ENCODE peak calls at places on chromosomes 11 and 22, in four cellular contexts. One of them, this sample, is unnamed. For H3K9me3, the result is how much of the 10 kb centered on the place peaks cover.

GRCh38 chr11:114938799-114939198 is 260.5 kb downstream of the NXPE2 start:
- DNase-seq in ovary: no peak
- DNase-seq in body of pancreas: no peak
- DNase-seq in upper lobe of right lung: no peak
- DNase-seq in this sample: no peak

GRCh38 chr11:119470316-119471266 is 47.6 kb upstream of the THY1 start:
- DNase-seq in body of pancreas: no peak
- DNase-seq in upper lobe of right lung: no peak
- DNase-seq in ovary: no peak
- DNase-seq in this sample: peak

GRCh38 chr11:122045181-122045586 is 70.8 kb downstream of the BLID start:
- DNase-seq in ovary: no peak
- DNase-seq in upper lobe of right lung: no peak
- DNase-seq in body of pancreas: no peak
- DNase-seq in this sample: no peak

GRCh38 chr22:29258407-29259252 is 9.2 kb downstream of the RHBDD3 start:
- DNase-seq in ovary: no peak
- DNase-seq in body of pancreas: no peak
- DNase-seq in upper lobe of right lung: no peak
- DNase-seq in this sample: no peak

GRCh38 chr11:94111660-94112059 is 17.0 kb upstream of the PANX1 start:
- DNase-seq in body of pancreas: no peak
- DNase-seq in ovary: no peak
- DNase-seq in upper lobe of right lung: no peak
- DNase-seq in this sample: no peak

GRCh38 chr11:111730031-111730430 is 36.2 kb downstream of the PPP2R1B start:
- DNase-seq in ovary: no peak
- DNase-seq in upper lobe of right lung: no peak
- DNase-seq in body of pancreas: no peak
- DNase-seq in this sample: no peak

GRCh38 chr11:100396281-100396680 is 290.8 kb upstream of the ARHGAP42 start:
- DNase-seq in ovary: no peak
- DNase-seq in body of pancreas: no peak
- DNase-seq in upper lobe of right lung: no peak
- DNase-seq in this sample: no peak

GRCh38 chr11:102843474-102843873 is at the start of gene MMP3:
- DNase-seq in body of pancreas: no peak
- DNase-seq in upper lobe of right lung: no peak
- DNase-seq in ovary: no peak
- DNase-seq in this sample: no peak

GRCh38 chr11:134047586-134047999 is 21.3 kb upstream of the JAM3 start:
- DNase-seq in body of pancreas: peak
- DNase-seq in upper lobe of right lung: peak
- DNase-seq in ovary: peak
- DNase-seq in this sample: no peak

GRCh38 chr22:44325718-44326548 is 13.2 kb upstream of the SHISAL1 start:
- DNase-seq in body of pancreas: no peak
- DNase-seq in upper lobe of right lung: no peak
- DNase-seq in ovary: no peak
- DNase-seq in this sample: no peak

GRCh38 chr11:10728779-10729472 is 22.1 kb upstream of the CTR9 start:
- DNase-seq in body of pancreas: no peak
- DNase-seq in ovary: no peak
- DNase-seq in upper lobe of right lung: no peak
- DNase-seq in this sample: no peak

GRCh38 chr11:128843198-128843766 is 23.8 kb downstream of the KCNJ1 start:
- DNase-seq in body of pancreas: no peak
- DNase-seq in ovary: no peak
- DNase-seq in upper lobe of right lung: no peak
- DNase-seq in this sample: no peak

GRCh38 chr11:8408151-8408930 is 144.7 kb upstream of the LMO1 start:
- DNase-seq in body of pancreas: no peak
- DNase-seq in ovary: no peak
- DNase-seq in upper lobe of right lung: no peak
- DNase-seq in this sample: no peak

GRCh38 chr22:28112548-28113043 is 193.5 kb upstream of the PITPNB start:
- DNase-seq in upper lobe of right lung: no peak
- DNase-seq in body of pancreas: peak
- DNase-seq in ovary: no peak
- DNase-seq in this sample: no peak

GRCh38 chr11:12187399-12187798 is 77.0 kb downstream of the MICAL2 start:
- DNase-seq in upper lobe of right lung: no peak
- DNase-seq in body of pancreas: no peak
- DNase-seq in ovary: no peak
- DNase-seq in this sample: peak

GRCh38 chr22:42644422-42645340 is 4.3 kb upstream of the ATP5MGL start:
- DNase-seq in body of pancreas: peak
- DNase-seq in ovary: peak
- DNase-seq in upper lobe of right lung: peak
- DNase-seq in this sample: peak

GRCh38 chr22:24094966-24095365 is 83.9 kb downstream of the CABIN1 start:
- DNase-seq in body of pancreas: no peak
- DNase-seq in ovary: no peak
- DNase-seq in upper lobe of right lung: peak
- DNase-seq in this sample: peak

GRCh38 chr11:122981388-122982264 is at the start of gene BSX:
- DNase-seq in upper lobe of right lung: peak
- DNase-seq in ovary: no peak
- DNase-seq in body of pancreas: peak
- DNase-seq in this sample: peak

GRCh38 chr11:75100314-75100713 is 3.6 kb upstream of the OR2AT4 start:
- DNase-seq in upper lobe of right lung: no peak
- DNase-seq in body of pancreas: no peak
- DNase-seq in ovary: no peak
- DNase-seq in this sample: no peak

GRCh38 chr11:129048911-129049310 is 106.2 kb upstream of the TP53AIP1 start:
- DNase-seq in upper lobe of right lung: no peak
- DNase-seq in body of pancreas: no peak
- DNase-seq in ovary: no peak
- DNase-seq in this sample: no peak

GRCh38 chr11:111762526-111762925 is 3.7 kb downstream of the PPP2R1B start:
- DNase-seq in body of pancreas: no peak
- DNase-seq in ovary: no peak
- DNase-seq in upper lobe of right lung: no peak
- DNase-seq in this sample: no peak

GRCh38 chr11:7551571-7551970 is 37.8 kb downstream of the PPFIBP2 start:
- DNase-seq in upper lobe of right lung: no peak
- DNase-seq in ovary: no peak
- DNase-seq in body of pancreas: no peak
- DNase-seq in this sample: no peak

GRCh38 chr22:20550851-20551744 is 43.7 kb downstream of the MED15 start:
- DNase-seq in ovary: peak
- DNase-seq in upper lobe of right lung: no peak
- DNase-seq in body of pancreas: no peak
- DNase-seq in this sample: peak

GRCh38 chr11:35040221-35040942 is 98.6 kb upstream of the CD44 start:
- DNase-seq in ovary: no peak
- DNase-seq in body of pancreas: peak
- DNase-seq in upper lobe of right lung: no peak
- DNase-seq in this sample: no peak

GRCh38 chr11:66727282-66727882 is 1.6 kb downstream of the SPTBN2 start:
- DNase-seq in ovary: no peak
- DNase-seq in upper lobe of right lung: no peak
- DNase-seq in body of pancreas: peak
- DNase-seq in this sample: peak

GRCh38 chr11:24386551-24387404 is 110.1 kb upstream of the LUZP2 start:
- DNase-seq in body of pancreas: no peak
- DNase-seq in ovary: no peak
- DNase-seq in upper lobe of right lung: no peak
- DNase-seq in this sample: no peak

GRCh38 chr11:64990222-64990918 is 6.4 kb downstream of the BATF2 start:
- DNase-seq in ovary: no peak
- DNase-seq in upper lobe of right lung: no peak
- DNase-seq in body of pancreas: no peak
- DNase-seq in this sample: peak

GRCh38 chr11:116193321-116194114 is 579.3 kb downstream of the BUD13 start:
- DNase-seq in body of pancreas: peak
- DNase-seq in ovary: peak
- DNase-seq in upper lobe of right lung: peak
- DNase-seq in this sample: peak

GRCh38 chr22:22915670-22916035 is 28.0 kb downstream of the IGLL5 start:
- DNase-seq in upper lobe of right lung: no peak
- DNase-seq in body of pancreas: no peak
- DNase-seq in ovary: no peak
- DNase-seq in this sample: no peak

GRCh38 chr11:125275905-125276634 is 111.5 kb downstream of the PKNOX2 start:
- DNase-seq in upper lobe of right lung: no peak
- DNase-seq in body of pancreas: peak
- DNase-seq in ovary: no peak
- DNase-seq in this sample: no peak

DNA sequence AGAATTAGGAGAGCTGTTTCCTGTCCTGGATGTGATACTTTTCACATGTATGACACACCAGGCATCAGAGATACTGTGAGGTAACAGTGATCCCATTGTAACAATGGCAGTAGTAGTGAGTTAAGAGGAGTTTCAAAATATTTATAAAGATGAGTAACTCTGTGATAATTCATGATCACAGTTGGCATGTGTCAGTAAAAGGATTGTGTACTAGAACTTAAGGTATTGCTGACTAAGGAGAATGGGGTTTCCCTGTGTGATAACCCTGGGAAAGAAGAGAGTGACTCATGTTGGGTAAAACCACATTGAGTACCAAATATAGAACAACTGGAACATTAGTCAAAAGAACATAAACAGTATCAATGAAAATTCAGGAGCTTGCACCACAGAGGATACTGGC is 22.9 kb upstream of the SLC5A1 start:
- DNase-seq in upper lobe of right lung: no peak
- DNase-seq in ovary: no peak
- DNase-seq in body of pancreas: no peak
- DNase-seq in this sample: no peak
- H3K9me3 ChIP-seq in upper lobe of right lung: under half
- H3K9me3 ChIP-seq in ovary: under half
- H3K9me3 ChIP-seq in body of pancreas: under half
- H3K9me3 ChIP-seq in this sample: under half

DNA sequence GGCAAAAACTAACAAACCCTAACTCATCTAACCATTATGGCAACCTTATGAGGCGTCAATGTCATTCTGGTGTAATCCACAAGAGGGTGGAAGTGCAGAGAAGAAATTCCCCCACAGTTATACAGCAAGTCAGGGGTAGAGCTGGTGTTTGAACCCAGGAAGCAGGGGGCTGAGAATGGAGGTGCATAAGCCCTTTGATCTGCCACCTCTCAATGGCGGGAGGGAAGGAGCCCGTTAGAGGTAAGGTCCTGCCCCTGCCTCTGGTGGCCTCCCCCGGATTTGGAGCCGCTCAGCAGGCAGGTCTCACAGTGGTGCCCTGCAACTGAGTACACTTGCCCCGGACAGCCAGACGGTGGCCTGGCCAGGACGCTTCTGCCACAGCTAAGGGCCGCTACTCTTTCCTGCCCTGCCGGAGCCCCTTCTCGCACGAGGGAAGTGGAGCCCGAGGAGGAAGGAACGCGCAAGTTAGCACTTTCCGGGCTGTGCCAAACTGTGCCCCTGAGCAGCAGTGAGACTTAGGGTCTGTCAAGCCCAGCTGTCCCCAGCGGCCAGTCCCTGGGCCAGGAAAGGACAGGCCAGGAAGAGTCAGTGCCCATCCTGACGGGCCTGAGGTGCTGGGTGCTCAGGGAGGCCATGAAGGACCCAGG is 1.1 kb downstream of the FXYD2 start:
- DNase-seq in upper lobe of right lung: peak
- DNase-seq in ovary: no peak
- DNase-seq in body of pancreas: peak
- DNase-seq in this sample: peak
- TF ChIP-seq CTCF in upper lobe of right lung: peak
- TF ChIP-seq CTCF in ovary: peak
- TF ChIP-seq CTCF in body of pancreas: peak
- TF ChIP-seq CTCF in this sample: peak

DNA sequence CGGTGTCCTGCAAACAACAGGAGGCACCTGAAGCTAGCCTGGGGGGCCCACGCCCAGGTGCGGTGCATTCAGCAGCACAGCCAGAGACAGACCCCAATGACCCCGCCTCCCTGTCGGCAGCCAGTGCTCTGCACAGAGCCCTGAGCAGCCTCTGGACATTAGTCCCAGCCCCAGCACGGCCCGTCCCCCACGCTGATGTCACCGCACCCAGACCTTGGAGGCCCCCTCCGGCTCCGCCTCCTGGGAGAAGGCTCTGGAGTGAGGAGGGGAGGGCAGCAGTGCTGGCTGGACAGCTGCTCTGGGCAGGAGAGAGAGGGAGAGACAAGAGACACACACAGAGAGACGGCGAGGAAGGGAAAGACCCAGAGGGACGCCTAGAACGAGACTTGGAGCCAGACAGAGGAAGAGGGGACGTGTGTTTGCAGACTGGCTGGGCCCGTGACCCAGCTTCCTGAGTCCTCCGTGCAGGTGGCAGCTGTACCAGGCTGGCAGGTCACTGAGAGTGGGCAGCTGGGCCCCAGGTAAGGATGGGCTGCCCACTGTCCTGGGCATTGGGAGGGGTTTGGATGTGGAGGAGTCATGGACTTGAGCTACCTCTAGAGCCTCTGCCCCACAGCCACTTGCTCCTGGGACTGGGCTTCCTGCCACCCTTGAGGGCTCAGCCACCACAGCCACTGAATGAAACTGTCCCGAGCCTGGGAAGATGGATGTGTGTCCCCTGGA is at the start of gene MYO7A:
- DNase-seq in upper lobe of right lung: peak
- DNase-seq in body of pancreas: peak
- DNase-seq in ovary: peak
- DNase-seq in this sample: no peak
- H3K27ac ChIP-seq in upper lobe of right lung: no peak
- H3K27ac ChIP-seq in body of pancreas: peak
- H3K27ac ChIP-seq in ovary: peak
- H3K27ac ChIP-seq in this sample: no peak

DNA sequence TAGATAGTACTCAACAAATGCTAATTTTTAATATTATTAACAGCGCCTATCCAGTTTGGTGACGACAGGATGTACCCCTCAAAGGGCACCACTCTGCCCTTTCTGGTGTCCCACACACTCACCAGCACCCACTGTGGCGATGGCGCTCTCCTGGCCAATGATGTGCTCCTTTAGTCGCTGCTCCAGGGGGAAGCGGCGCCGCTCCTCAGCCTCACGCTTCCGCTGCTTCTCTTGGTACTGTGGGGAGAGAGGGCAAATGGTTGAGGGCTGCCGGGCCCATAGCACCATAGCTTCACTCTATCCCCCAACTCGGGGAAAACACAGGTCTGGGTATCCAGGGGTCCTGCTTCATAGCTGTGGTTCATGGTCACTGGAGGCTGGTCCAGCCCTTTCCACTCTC is 73.0 kb upstream of the PHOX2A start:
- DNase-seq in ovary: no peak
- DNase-seq in body of pancreas: no peak
- DNase-seq in upper lobe of right lung: no peak
- DNase-seq in this sample: peak
- H3K9me3 ChIP-seq in ovary: under half
- H3K9me3 ChIP-seq in body of pancreas: under half
- H3K9me3 ChIP-seq in upper lobe of right lung: under half
- H3K9me3 ChIP-seq in this sample: under half

This sample was measured in upper lobe of left lung.